ENCODE peak calls at places on chromosomes 11 and 22, in seven cellular contexts. B, K, I, Y, T, P and U are unnamed samples.

GRCh38 chr22:29394931-29395581 is 6.7 kb upstream of the AP1B1 start:
- DNase-seq in B (peak; percentile 93), K (peak; percentile 83), I (peak; percentile 73), Y (peak; percentile 78), T (peak; percentile 82), P (peak; percentile 72), U (peak; percentile 80)

GRCh38 chr22:30824711-30825110 is 130.0 kb downstream of the OSBP2 start:
- DNase-seq in B (no peak), K (no peak), I (no peak), Y (no peak), T (no peak), P (no peak), U (no peak)

GRCh38 chr11:102047305-102047924 is at the start of gene CFAP300:
- DNase-seq in B (peak; percentile 85), K (peak; percentile 32), I (peak; percentile 85), Y (peak; percentile 85), T (peak; percentile 69), P (peak; percentile 33), U (peak; percentile 76)

GRCh38 chr11:130121430-130121978 is 38.1 kb upstream of the ST14 start:
- DNase-seq in B (no peak), K (peak; percentile 48), I (no peak), Y (no peak), T (no peak), P (peak; percentile 81), U (no peak)

GRCh38 chr11:79173615-79174014 is 267.2 kb downstream of the TENM4 start:
- DNase-seq in B (peak; percentile 2), K (no peak), I (no peak), Y (no peak), T (no peak), P (peak; percentile 77), U (no peak)

GRCh38 chr22:31734512-31734911 is 15.4 kb downstream of the PRR14L start:
- DNase-seq in B (no peak), K (no peak), I (no peak), Y (no peak), T (peak; percentile 51), P (peak; percentile 85), U (no peak)

GRCh38 chr11:1878134-1879031 is 13.3 kb downstream of the PRR33 start:
- DNase-seq in B (no peak), K (no peak), I (no peak), Y (no peak), T (no peak), P (no peak), U (peak; percentile 10)

GRCh38 chr11:64560139-64560771 is 30.8 kb upstream of the SLC22A12 start:
- DNase-seq in B (no peak), K (no peak), I (no peak), Y (peak; percentile 1), T (peak; percentile 55), P (no peak), U (no peak)

GRCh38 chr22:42991010-42991651 is 23.8 kb downstream of the PACSIN2 start:
- DNase-seq in B (no peak), K (no peak), I (peak; percentile 58), Y (peak; percentile 69), T (no peak), P (peak; percentile 91), U (peak; percentile 81)

DNA sequence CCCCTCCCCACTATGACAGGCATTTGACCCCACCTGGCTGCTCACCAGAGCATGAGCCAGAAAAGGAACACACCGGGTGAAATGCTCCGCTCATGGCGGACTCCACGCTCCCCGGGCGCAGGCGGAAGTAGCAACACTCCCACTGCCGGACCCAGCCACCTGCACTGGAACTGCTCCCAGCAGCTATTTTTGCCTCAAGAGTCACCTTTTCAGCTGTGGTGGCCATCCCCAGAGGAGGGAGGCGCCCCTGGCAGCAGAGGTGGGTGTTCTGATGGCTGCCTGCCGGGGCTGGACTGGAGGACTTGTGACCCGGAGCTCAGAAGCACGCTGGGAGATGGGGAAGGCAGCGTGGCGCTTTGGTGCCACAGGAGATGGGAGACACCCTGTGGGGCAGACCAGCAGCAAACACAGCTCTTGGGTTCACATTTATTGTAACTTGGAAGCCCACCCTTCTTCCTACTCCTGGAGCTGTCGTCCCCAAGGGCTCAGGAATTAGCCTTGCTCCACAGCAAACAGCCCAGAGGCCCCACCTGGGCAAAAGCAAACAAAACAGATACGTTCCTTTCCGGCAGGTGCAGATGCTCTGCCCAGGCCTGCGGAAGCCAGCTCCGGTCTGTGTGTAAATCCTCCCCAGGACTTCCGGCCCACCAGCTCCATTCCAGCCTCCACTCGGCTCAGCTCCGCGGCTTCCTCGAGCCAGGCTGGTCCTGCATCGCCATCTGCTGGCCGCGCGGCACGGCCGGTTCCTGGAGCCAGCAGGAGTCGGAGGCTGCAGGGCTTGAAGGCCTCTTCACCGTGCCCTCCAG is 3.7 kb downstream of the RPS19BP1 start:
- DNase-seq in B (peak; percentile 96), K (peak; percentile 82), I (peak; percentile 92), Y (peak; percentile 95), T (peak; percentile 94), P (peak; percentile 92), U (peak; percentile 93)
- H3K4me1 ChIP-seq in B (peaks cover 34% of the 10 kb centered on the region), K (peaks cover 30% of the 10 kb centered on the region), I (peaks cover 26% of the 10 kb centered on the region), Y (peaks cover 62% of the 10 kb centered on the region), T (peaks cover 5% of the 10 kb centered on the region), P (peaks cover 4% of the 10 kb centered on the region), U (peaks cover 71% of the 10 kb centered on the region)

DNA sequence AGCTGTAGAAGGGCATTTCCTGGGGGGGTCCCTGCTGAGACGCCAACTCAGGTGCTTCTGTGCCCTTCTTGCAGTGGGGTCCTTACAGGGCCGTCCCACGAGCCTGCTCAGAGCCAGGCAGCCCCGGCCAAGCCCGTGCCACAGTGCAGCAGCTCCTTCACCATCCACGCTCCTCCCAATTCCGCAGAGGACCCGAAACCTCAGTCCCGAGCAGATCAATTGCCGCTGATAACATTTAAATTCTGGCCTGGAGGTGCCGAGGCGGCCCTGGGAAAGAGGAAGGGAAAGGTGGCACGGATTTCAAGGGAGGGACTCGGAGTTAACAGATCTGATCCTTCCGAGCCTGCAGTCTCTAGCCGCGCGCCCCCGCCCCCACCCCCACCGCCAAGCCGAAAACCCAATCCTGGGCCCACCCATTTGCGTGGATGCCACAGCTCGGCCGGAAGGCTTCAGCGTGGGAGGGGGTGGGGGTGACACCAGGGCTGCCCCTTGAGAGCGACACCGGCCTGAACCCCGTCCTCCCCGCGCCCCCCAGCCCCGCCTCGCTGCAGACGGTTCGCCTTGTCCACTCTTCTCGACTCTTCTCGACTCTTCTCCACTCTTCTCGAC is 32.3 kb upstream of the JAM3 start:
- DNase-seq in B (peak; percentile 78), K (no peak), I (no peak), Y (no peak), T (peak; percentile 84), P (no peak), U (peak; percentile 32)
- H3K4me1 ChIP-seq in B (peaks cover 28% of the 10 kb centered on the region), K (peaks cover 11% of the 10 kb centered on the region), I (no peaks in the 10 kb centered on the region), Y (peaks cover 39% of the 10 kb centered on the region), T (peaks cover 12% of the 10 kb centered on the region), P (peaks cover 15% of the 10 kb centered on the region), U (peaks cover 49% of the 10 kb centered on the region)

GRCh38 chr11:75959540-75959939 is 144.5 kb downstream of the UVRAG start:
- DNase-seq in B (no peak), K (no peak), I (no peak), Y (no peak), T (no peak), P (no peak), U (no peak)

GRCh38 chr11:75949023-75949672 is 134.1 kb downstream of the UVRAG start:
- DNase-seq in B (no peak), K (no peak), I (no peak), Y (no peak), T (no peak), P (peak; percentile 17), U (no peak)

GRCh38 chr11:75950141-75950540 is 135.1 kb downstream of the UVRAG start:
- DNase-seq in B (no peak), K (no peak), I (no peak), Y (no peak), T (no peak), P (no peak), U (no peak)

GRCh38 chr11:75955443-75955842 is 140.4 kb downstream of the UVRAG start:
- DNase-seq in B (no peak), K (no peak), I (no peak), Y (no peak), T (no peak), P (no peak), U (no peak)

GRCh38 chr11:75954039-75954438 is 139.0 kb downstream of the UVRAG start:
- DNase-seq in B (no peak), K (no peak), I (no peak), Y (no peak), T (no peak), P (no peak), U (no peak)
- H3K4me1 ChIP-seq in B (no peaks in the 10 kb centered on the region), K (no peaks in the 10 kb centered on the region), I (peaks cover 17% of the 10 kb centered on the region), Y (peaks cover 8% of the 10 kb centered on the region), T (no peaks in the 10 kb centered on the region), P (no peaks in the 10 kb centered on the region), U (peaks cover 11% of the 10 kb centered on the region)

GRCh38 chr22:19892249-19892879 is 37.7 kb upstream of the GNB1L start:
- DNase-seq in B (no peak), K (peak; percentile 79), I (no peak), Y (no peak), T (no peak), P (peak; percentile 53), U (no peak)
- H3K4me1 ChIP-seq in B (peaks cover 20% of the 10 kb centered on the region), K (peaks cover 61% of the 10 kb centered on the region), I (peaks cover 14% of the 10 kb centered on the region), Y (no peaks in the 10 kb centered on the region), T (peaks cover 10% of the 10 kb centered on the region), P (peaks cover 28% of the 10 kb centered on the region), U (no peaks in the 10 kb centered on the region)

DNA sequence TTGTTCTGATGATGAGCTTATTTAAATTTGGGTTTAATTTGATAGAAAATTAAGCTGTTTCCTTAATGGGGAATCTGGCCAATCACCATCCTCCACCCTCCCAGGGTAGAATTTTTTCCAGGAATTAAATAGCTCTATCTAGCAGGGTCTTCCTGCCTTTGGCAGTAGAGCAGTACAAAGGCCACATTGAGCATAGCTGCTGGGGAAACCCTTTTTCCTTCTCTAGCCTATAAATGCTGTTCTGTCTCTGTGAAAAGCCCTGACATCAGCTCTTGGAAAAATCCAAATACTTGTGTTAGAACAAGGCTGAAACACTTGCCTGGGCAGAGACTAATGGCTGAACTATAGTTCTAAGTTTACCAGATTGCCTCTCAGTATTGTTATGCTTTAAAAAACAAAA is 55.1 kb downstream of the ARHGEF12 start:
- DNase-seq in B (peak; percentile 31), K (peak; percentile 74), I (no peak), Y (no peak), T (peak; percentile 22), P (no peak), U (peak; percentile 7)
- H3K4me1 ChIP-seq in B (no peaks in the 10 kb centered on the region), K (peaks cover 23% of the 10 kb centered on the region), I (peaks cover 41% of the 10 kb centered on the region), Y (peaks cover 33% of the 10 kb centered on the region), T (no peaks in the 10 kb centered on the region), P (peaks cover 8% of the 10 kb centered on the region), U (peaks cover 12% of the 10 kb centered on the region)

DNA sequence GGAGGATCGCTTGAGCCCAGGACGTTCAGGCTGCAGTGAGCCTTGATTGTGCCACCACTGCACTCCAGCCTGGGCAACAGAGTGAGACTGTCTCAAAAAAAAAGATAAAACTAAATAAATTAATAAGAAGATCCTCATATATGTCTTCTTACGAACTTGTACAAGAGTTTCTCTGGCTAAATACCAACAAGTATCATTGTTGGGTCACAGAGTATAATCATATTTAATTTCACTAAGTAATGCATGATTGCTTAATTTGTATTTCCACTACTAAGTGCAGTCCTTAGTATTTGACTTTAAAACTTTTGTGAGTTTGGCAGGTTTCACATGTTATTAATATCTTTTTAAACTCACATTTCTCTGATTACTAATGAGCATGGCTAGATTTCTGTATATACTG is 60.9 kb downstream of the PACS1 start:
- DNase-seq in B (no peak), K (no peak), I (no peak), Y (no peak), T (no peak), P (no peak), U (no peak)
- H3K4me1 ChIP-seq in B (peaks cover 35% of the 10 kb centered on the region), K (peaks cover 12% of the 10 kb centered on the region), I (peaks cover 72% of the 10 kb centered on the region), Y (peaks cover 4% of the 10 kb centered on the region), T (peaks cover 9% of the 10 kb centered on the region), P (peaks cover 12% of the 10 kb centered on the region), U (peaks cover 14% of the 10 kb centered on the region)